ENCODE peak calls at places on chromosomes 3 and 15, in eight cellular contexts. One of them, this sample, is unnamed.
A peak's percentile ranks its signal among the peaks of the same experiment; 100 is the strongest.

GRCh38 chr3:195739561-195740111 is 18.9 kb downstream of the MUC20 start:
- DNase-seq in cardiac fibroblast: no peak
- DNase-seq in epithelial cell of esophagus: no peak
- DNase-seq in esophagus squamous epithelium: no peak
- DNase-seq in foreskin fibroblast: no peak
- DNase-seq in CD8-positive, alpha-beta T cell: no peak
- DNase-seq in AG04449: no peak
- DNase-seq in brain microvascular endothelial cell: no peak
- DNase-seq in this sample: no peak

GRCh38 chr3:111676177-111677021 is 81.3 kb upstream of the ZBED2 start:
- DNase-seq in esophagus squamous epithelium: no peak
- DNase-seq in foreskin fibroblast: peak; percentile 49
- DNase-seq in AG04449: no peak
- DNase-seq in epithelial cell of esophagus: peak; percentile 99
- DNase-seq in brain microvascular endothelial cell: peak; percentile 51
- DNase-seq in CD8-positive, alpha-beta T cell: no peak
- DNase-seq in cardiac fibroblast: peak; percentile 29
- DNase-seq in this sample: no peak

GRCh38 chr15:71066983-71067382 is 48.3 kb upstream of the THSD4 start:
- DNase-seq in esophagus squamous epithelium: no peak
- DNase-seq in epithelial cell of esophagus: peak; percentile 81
- DNase-seq in cardiac fibroblast: peak; percentile 93
- DNase-seq in foreskin fibroblast: peak; percentile 91
- DNase-seq in AG04449: no peak
- DNase-seq in CD8-positive, alpha-beta T cell: no peak
- DNase-seq in brain microvascular endothelial cell: peak; percentile 57
- DNase-seq in this sample: peak; percentile 88

GRCh38 chr15:100261302-100262240 is 80.2 kb downstream of the ADAMTS17 start:
- DNase-seq in brain microvascular endothelial cell: no peak
- DNase-seq in cardiac fibroblast: no peak
- DNase-seq in foreskin fibroblast: no peak
- DNase-seq in epithelial cell of esophagus: no peak
- DNase-seq in CD8-positive, alpha-beta T cell: no peak
- DNase-seq in esophagus squamous epithelium: no peak
- DNase-seq in AG04449: no peak
- DNase-seq in this sample: no peak

GRCh38 chr3:100891033-100891432 is 102.2 kb downstream of the ABI3BP start:
- DNase-seq in brain microvascular endothelial cell: peak; percentile 45
- DNase-seq in cardiac fibroblast: peak; percentile 71
- DNase-seq in AG04449: no peak
- DNase-seq in CD8-positive, alpha-beta T cell: no peak
- DNase-seq in foreskin fibroblast: peak; percentile 62
- DNase-seq in epithelial cell of esophagus: peak; percentile 64
- DNase-seq in esophagus squamous epithelium: no peak
- DNase-seq in this sample: no peak

GRCh38 chr3:177191108-177191779 is 6.0 kb downstream of the TBL1XR1 start:
- DNase-seq in CD8-positive, alpha-beta T cell: no peak
- DNase-seq in foreskin fibroblast: no peak
- DNase-seq in esophagus squamous epithelium: no peak
- DNase-seq in epithelial cell of esophagus: no peak
- DNase-seq in brain microvascular endothelial cell: no peak
- DNase-seq in cardiac fibroblast: no peak
- DNase-seq in AG04449: no peak
- DNase-seq in this sample: no peak

GRCh38 chr3:159005148-159005547 is 203.3 kb downstream of the MFSD1 start:
- DNase-seq in epithelial cell of esophagus: no peak
- DNase-seq in CD8-positive, alpha-beta T cell: no peak
- DNase-seq in esophagus squamous epithelium: no peak
- DNase-seq in brain microvascular endothelial cell: no peak
- DNase-seq in cardiac fibroblast: no peak
- DNase-seq in foreskin fibroblast: no peak
- DNase-seq in AG04449: no peak
- DNase-seq in this sample: no peak

GRCh38 chr3:48433472-48434118 is 3.7 kb upstream of the PLXNB1 start:
- DNase-seq in brain microvascular endothelial cell: no peak
- DNase-seq in cardiac fibroblast: peak; percentile 78
- DNase-seq in CD8-positive, alpha-beta T cell: no peak
- DNase-seq in esophagus squamous epithelium: no peak
- DNase-seq in AG04449: no peak
- DNase-seq in epithelial cell of esophagus: peak; percentile 92
- DNase-seq in foreskin fibroblast: peak; percentile 59
- DNase-seq in this sample: no peak

GRCh38 chr15:36960179-36960946 is 140.0 kb downstream of the MEIS2 start:
- DNase-seq in esophagus squamous epithelium: no peak
- DNase-seq in CD8-positive, alpha-beta T cell: no peak
- DNase-seq in foreskin fibroblast: no peak
- DNase-seq in brain microvascular endothelial cell: no peak
- DNase-seq in AG04449: no peak
- DNase-seq in cardiac fibroblast: no peak
- DNase-seq in epithelial cell of esophagus: no peak
- DNase-seq in this sample: no peak

GRCh38 chr3:10273697-10274305 is 18.9 kb downstream of the GHRL start:
- DNase-seq in cardiac fibroblast: peak; percentile 41
- DNase-seq in epithelial cell of esophagus: peak; percentile 35
- DNase-seq in CD8-positive, alpha-beta T cell: no peak
- DNase-seq in foreskin fibroblast: peak; percentile 46
- DNase-seq in brain microvascular endothelial cell: no peak
- DNase-seq in esophagus squamous epithelium: no peak
- DNase-seq in AG04449: no peak
- DNase-seq in this sample: no peak

GRCh38 chr3:72907131-72907697 is 19.4 kb downstream of the GXYLT2 start:
- DNase-seq in AG04449: no peak
- DNase-seq in cardiac fibroblast: peak; percentile 89
- DNase-seq in CD8-positive, alpha-beta T cell: no peak
- DNase-seq in brain microvascular endothelial cell: no peak
- DNase-seq in epithelial cell of esophagus: peak; percentile 50
- DNase-seq in foreskin fibroblast: peak; percentile 92
- DNase-seq in esophagus squamous epithelium: no peak
- DNase-seq in this sample: no peak

GRCh38 chr15:101169457-101170071 is 82.3 kb downstream of the CHSY1 start:
- DNase-seq in esophagus squamous epithelium: no peak
- DNase-seq in AG04449: no peak
- DNase-seq in CD8-positive, alpha-beta T cell: no peak
- DNase-seq in cardiac fibroblast: peak; percentile 51
- DNase-seq in brain microvascular endothelial cell: no peak
- DNase-seq in epithelial cell of esophagus: no peak
- DNase-seq in foreskin fibroblast: peak; percentile 64
- DNase-seq in this sample: no peak

GRCh38 chr3:46993292-46993691 is 13.8 kb downstream of the NBEAL2 start:
- DNase-seq in CD8-positive, alpha-beta T cell: no peak
- DNase-seq in epithelial cell of esophagus: no peak
- DNase-seq in AG04449: no peak
- DNase-seq in brain microvascular endothelial cell: no peak
- DNase-seq in cardiac fibroblast: no peak
- DNase-seq in esophagus squamous epithelium: no peak
- DNase-seq in foreskin fibroblast: no peak
- DNase-seq in this sample: no peak

GRCh38 chr3:50286322-50287227 is 5.7 kb downstream of the IFRD2 start:
- DNase-seq in brain microvascular endothelial cell: no peak
- DNase-seq in foreskin fibroblast: no peak
- DNase-seq in cardiac fibroblast: no peak
- DNase-seq in AG04449: no peak
- DNase-seq in esophagus squamous epithelium: no peak
- DNase-seq in epithelial cell of esophagus: no peak
- DNase-seq in CD8-positive, alpha-beta T cell: no peak
- DNase-seq in this sample: no peak

GRCh38 chr15:76565366-76565765 is 228.8 kb downstream of the ISL2 start:
- DNase-seq in foreskin fibroblast: no peak
- DNase-seq in CD8-positive, alpha-beta T cell: no peak
- DNase-seq in esophagus squamous epithelium: no peak
- DNase-seq in epithelial cell of esophagus: no peak
- DNase-seq in cardiac fibroblast: no peak
- DNase-seq in AG04449: no peak
- DNase-seq in brain microvascular endothelial cell: no peak
- DNase-seq in this sample: no peak

GRCh38 chr15:82919231-82919886 is 33.2 kb downstream of the HOMER2 start:
- DNase-seq in cardiac fibroblast: no peak
- DNase-seq in CD8-positive, alpha-beta T cell: no peak
- DNase-seq in esophagus squamous epithelium: no peak
- DNase-seq in AG04449: no peak
- DNase-seq in epithelial cell of esophagus: peak; percentile 96
- DNase-seq in brain microvascular endothelial cell: no peak
- DNase-seq in foreskin fibroblast: no peak
- DNase-seq in this sample: no peak

GRCh38 chr3:14352002-14352627 is 50.3 kb upstream of the SLC6A6 start:
- DNase-seq in brain microvascular endothelial cell: no peak
- DNase-seq in cardiac fibroblast: peak; percentile 20
- DNase-seq in CD8-positive, alpha-beta T cell: no peak
- DNase-seq in epithelial cell of esophagus: no peak
- DNase-seq in AG04449: no peak
- DNase-seq in esophagus squamous epithelium: no peak
- DNase-seq in foreskin fibroblast: no peak
- DNase-seq in this sample: no peak

GRCh38 chr15:50049871-50050270 is 69.2 kb downstream of the ATP8B4 start:
- DNase-seq in AG04449: no peak
- DNase-seq in brain microvascular endothelial cell: peak; percentile 57
- DNase-seq in foreskin fibroblast: peak; percentile 28
- DNase-seq in cardiac fibroblast: peak; percentile 52
- DNase-seq in CD8-positive, alpha-beta T cell: no peak
- DNase-seq in esophagus squamous epithelium: no peak
- DNase-seq in epithelial cell of esophagus: no peak
- DNase-seq in this sample: peak; percentile 73

GRCh38 chr3:126180477-126181397 is at the start of gene ALDH1L1:
- DNase-seq in epithelial cell of esophagus: peak; percentile 66
- DNase-seq in AG04449: no peak
- DNase-seq in cardiac fibroblast: peak; percentile 94
- DNase-seq in brain microvascular endothelial cell: no peak
- DNase-seq in esophagus squamous epithelium: peak; percentile 22
- DNase-seq in CD8-positive, alpha-beta T cell: no peak
- DNase-seq in foreskin fibroblast: peak; percentile 57
- DNase-seq in this sample: no peak
- H3K4me3 ChIP-seq in epithelial cell of esophagus: peak within 1 kb of the TSS; percentile 53
- H3K4me3 ChIP-seq in AG04449: peak within 1 kb of the TSS; percentile 50
- H3K4me3 ChIP-seq in cardiac fibroblast: peak within 1 kb of the TSS; percentile 70
- H3K4me3 ChIP-seq in brain microvascular endothelial cell: peak within 1 kb of the TSS; percentile 55
- H3K4me3 ChIP-seq in esophagus squamous epithelium: peak within 1 kb of the TSS; percentile 76
- H3K4me3 ChIP-seq in CD8-positive, alpha-beta T cell: no peak within 1 kb of the TSS
- H3K4me3 ChIP-seq in foreskin fibroblast: peak within 1 kb of the TSS; percentile 34
- H3K4me3 ChIP-seq in this sample: peak within 1 kb of the TSS; percentile 42

GRCh38 chr15:96416218-96416933 is 85.9 kb downstream of the NR2F2 start:
- DNase-seq in cardiac fibroblast: no peak
- DNase-seq in AG04449: no peak
- DNase-seq in brain microvascular endothelial cell: no peak
- DNase-seq in esophagus squamous epithelium: no peak
- DNase-seq in foreskin fibroblast: no peak
- DNase-seq in CD8-positive, alpha-beta T cell: no peak
- DNase-seq in epithelial cell of esophagus: no peak
- DNase-seq in this sample: no peak

GRCh38 chr15:96418146-96418545 is 87.6 kb downstream of the NR2F2 start:
- DNase-seq in foreskin fibroblast: no peak
- DNase-seq in esophagus squamous epithelium: no peak
- DNase-seq in cardiac fibroblast: no peak
- DNase-seq in AG04449: no peak
- DNase-seq in CD8-positive, alpha-beta T cell: no peak
- DNase-seq in brain microvascular endothelial cell: no peak
- DNase-seq in epithelial cell of esophagus: no peak
- DNase-seq in this sample: no peak

GRCh38 chr15:96415513-96416217 is 85.2 kb downstream of the NR2F2 start:
- DNase-seq in cardiac fibroblast: no peak
- DNase-seq in esophagus squamous epithelium: no peak
- DNase-seq in foreskin fibroblast: no peak
- DNase-seq in AG04449: no peak
- DNase-seq in epithelial cell of esophagus: no peak
- DNase-seq in CD8-positive, alpha-beta T cell: no peak
- DNase-seq in brain microvascular endothelial cell: no peak
- DNase-seq in this sample: no peak

GRCh38 chr15:96417760-96418130 is 87.2 kb downstream of the NR2F2 start:
- DNase-seq in epithelial cell of esophagus: no peak
- DNase-seq in AG04449: no peak
- DNase-seq in brain microvascular endothelial cell: no peak
- DNase-seq in esophagus squamous epithelium: no peak
- DNase-seq in cardiac fibroblast: no peak
- DNase-seq in foreskin fibroblast: no peak
- DNase-seq in CD8-positive, alpha-beta T cell: no peak
- DNase-seq in this sample: no peak

GRCh38 chr15:96416934-96417759 is 86.6 kb downstream of the NR2F2 start:
- DNase-seq in esophagus squamous epithelium: no peak
- DNase-seq in cardiac fibroblast: peak; percentile 22
- DNase-seq in brain microvascular endothelial cell: no peak
- DNase-seq in AG04449: no peak
- DNase-seq in foreskin fibroblast: peak; percentile 32
- DNase-seq in epithelial cell of esophagus: peak; percentile 38
- DNase-seq in CD8-positive, alpha-beta T cell: no peak
- DNase-seq in this sample: no peak
- H3K4me3 ChIP-seq in esophagus squamous epithelium: peak overlapping the region; percentile 58
- H3K4me3 ChIP-seq in cardiac fibroblast: no peak overlapping the region
- H3K4me3 ChIP-seq in brain microvascular endothelial cell: peak overlapping the region; percentile 46
- H3K4me3 ChIP-seq in AG04449: peak overlapping the region; percentile 4
- H3K4me3 ChIP-seq in foreskin fibroblast: no peak overlapping the region
- H3K4me3 ChIP-seq in epithelial cell of esophagus: peak overlapping the region; percentile 45
- H3K4me3 ChIP-seq in CD8-positive, alpha-beta T cell: no peak overlapping the region
- H3K4me3 ChIP-seq in this sample: peak overlapping the region; percentile 31

DNA sequence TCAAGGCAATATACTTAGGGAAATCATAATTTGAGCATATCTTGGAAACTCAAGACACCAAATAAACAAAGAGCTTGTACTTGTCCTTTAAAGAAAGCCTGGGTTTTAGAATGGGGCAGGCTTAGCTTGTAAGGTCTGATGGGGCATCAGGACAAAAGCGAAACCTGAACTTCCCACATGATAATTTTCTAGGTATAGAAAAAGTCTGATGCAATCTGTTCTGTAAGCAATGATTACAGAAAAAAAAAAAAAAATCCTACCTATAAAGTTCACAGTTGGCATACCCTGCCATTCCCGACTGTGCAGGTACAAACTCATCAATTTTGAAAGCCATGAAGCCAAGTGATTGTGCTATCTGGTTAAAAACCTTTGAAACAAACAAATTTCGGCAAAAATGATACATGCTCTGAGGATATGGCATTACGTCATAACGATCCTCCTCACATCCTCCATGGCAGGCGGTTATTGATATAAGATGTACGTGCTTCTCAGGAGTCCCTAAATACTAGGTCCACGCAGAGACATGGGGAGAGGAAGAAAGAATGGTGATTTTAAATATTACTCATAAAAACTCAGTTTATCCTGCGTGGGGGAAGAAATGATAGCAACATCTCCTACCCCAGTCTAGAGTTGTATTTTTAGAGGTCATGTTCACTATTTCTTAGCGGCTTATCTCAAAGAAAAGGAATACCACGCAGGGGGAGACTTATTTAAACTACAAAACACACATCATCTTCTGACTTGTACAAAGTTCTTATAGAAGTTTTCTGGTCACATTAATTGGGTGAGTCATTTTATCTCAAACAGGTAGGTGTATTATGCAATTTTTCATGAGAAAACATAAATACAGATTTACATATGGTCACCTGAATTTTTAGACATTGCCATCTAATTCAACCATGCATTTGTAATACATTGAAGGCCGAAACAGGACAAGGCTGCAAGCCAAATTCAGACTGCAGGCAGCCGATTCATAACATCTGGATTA is 27.0 kb downstream of the MB21D2 start:
- DNase-seq in cardiac fibroblast: no peak
- DNase-seq in epithelial cell of esophagus: peak; percentile 27
- DNase-seq in AG04449: no peak
- DNase-seq in CD8-positive, alpha-beta T cell: no peak
- DNase-seq in foreskin fibroblast: no peak
- DNase-seq in esophagus squamous epithelium: no peak
- DNase-seq in brain microvascular endothelial cell: no peak
- DNase-seq in this sample: no peak
- H3K4me3 ChIP-seq in cardiac fibroblast: no peak overlapping the region
- H3K4me3 ChIP-seq in epithelial cell of esophagus: no peak overlapping the region
- H3K4me3 ChIP-seq in AG04449: no peak overlapping the region
- H3K4me3 ChIP-seq in CD8-positive, alpha-beta T cell: no peak overlapping the region
- H3K4me3 ChIP-seq in foreskin fibroblast: no peak overlapping the region
- H3K4me3 ChIP-seq in esophagus squamous epithelium: no peak overlapping the region
- H3K4me3 ChIP-seq in brain microvascular endothelial cell: no peak overlapping the region
- H3K4me3 ChIP-seq in this sample: no peak overlapping the region

GRCh38 chr15:45631831-45632230 is 3.0 kb upstream of the SQOR start:
- DNase-seq in CD8-positive, alpha-beta T cell: no peak
- DNase-seq in brain microvascular endothelial cell: no peak
- DNase-seq in foreskin fibroblast: no peak
- DNase-seq in epithelial cell of esophagus: peak; percentile 87
- DNase-seq in cardiac fibroblast: peak; percentile 31
- DNase-seq in esophagus squamous epithelium: no peak
- DNase-seq in AG04449: no peak
- DNase-seq in this sample: no peak
- H3K4me3 ChIP-seq in CD8-positive, alpha-beta T cell: no peak overlapping the region
- H3K4me3 ChIP-seq in brain microvascular endothelial cell: no peak overlapping the region
- H3K4me3 ChIP-seq in foreskin fibroblast: peak overlapping the region; percentile 35
- H3K4me3 ChIP-seq in epithelial cell of esophagus: peak overlapping the region; percentile 37
- H3K4me3 ChIP-seq in cardiac fibroblast: no peak overlapping the region
- H3K4me3 ChIP-seq in esophagus squamous epithelium: peak overlapping the region; percentile 35
- H3K4me3 ChIP-seq in AG04449: no peak overlapping the region
- H3K4me3 ChIP-seq in this sample: no peak overlapping the region

This sample was measured in AG04450.